ENCODE peak calls at places on chromosome 6, in nine cellular contexts. U is coronary artery, Q is keratinocyte, T is pancreas, C is tibial artery, E is fibroblast of lung, W is Peyer's patch, I is iPS DF 6.9, Y is spleen. S is an unnamed sample.

GRCh38 chr6:157665172-157665571 is 157.9 kb upstream of the SNX9 start:
- DNase-seq in U (no peak), Q (no peak), T (no peak), C (no peak), E (no peak), W (no peak), I (no peak), Y (no peak), S (no peak)

GRCh38 chr6:122286512-122286911 is 112.9 kb upstream of the HSF2 start:
- DNase-seq in U (no peak), Q (no peak), T (no peak), C (no peak), E (no peak), W (no peak), I (no peak), Y (no peak), S (no peak)

GRCh38 chr6:56370591-56371198 is 123.3 kb upstream of the COL21A1 start:
- DNase-seq in U (no peak), Q (peak; percentile 76), T (no peak), C (peak; percentile 56), E (peak; percentile 97), W (no peak), I (no peak), Y (no peak), S (no peak)

GRCh38 chr6:38684904-38685303 is 18.0 kb downstream of the GLO1 start:
- DNase-seq in U (no peak), Q (no peak), T (no peak), C (no peak), E (no peak), W (no peak), I (no peak), Y (no peak), S (no peak)

GRCh38 chr6:78875505-78875904 is 8.2 kb downstream of the IRAK1BP1 start:
- DNase-seq in U (no peak), Q (no peak), T (no peak), C (no peak), E (no peak), W (no peak), I (no peak), Y (no peak), S (no peak)

GRCh38 chr6:89369009-89369408 is 16.5 kb upstream of the UBE2J1 start:
- DNase-seq in U (no peak), Q (no peak), T (peak; percentile 52), C (no peak), E (peak; percentile 59), W (peak; percentile 67), I (no peak), Y (no peak), S (no peak)

GRCh38 chr6:158061361-158061708 is 79.7 kb downstream of the SYNJ2 start:
- DNase-seq in U (no peak), Q (no peak), T (no peak), C (no peak), E (no peak), W (no peak), I (no peak), Y (peak; percentile 62), S (no peak)

GRCh38 chr6:50843842-50844241 is 25.2 kb downstream of the TFAP2B start:
- DNase-seq in U (no peak), Q (no peak), T (no peak), C (no peak), E (no peak), W (no peak), I (no peak), Y (no peak), S (no peak)

GRCh38 chr6:113997106-113997505 is 26.2 kb upstream of the HDAC2 start:
- DNase-seq in U (no peak), Q (no peak), T (no peak), C (no peak), E (peak; percentile 92), W (no peak), I (no peak), Y (no peak), S (no peak)

GRCh38 chr6:55141611-55142010 is 32.7 kb upstream of the HCRTR2 start:
- DNase-seq in U (no peak), Q (no peak), T (no peak), C (no peak), E (no peak), W (no peak), I (no peak), Y (no peak), S (no peak)

GRCh38 chr6:51339728-51340127 is 521.1 kb downstream of the TFAP2B start:
- DNase-seq in U (no peak), Q (no peak), T (no peak), C (no peak), E (no peak), W (no peak), I (peak; percentile 7), Y (no peak), S (no peak)

GRCh38 chr6:107655245-107655644 is 165.3 kb downstream of the SOBP start:
- DNase-seq in U (no peak), Q (no peak), T (no peak), C (no peak), E (no peak), W (no peak), I (no peak), Y (no peak), S (no peak)

GRCh38 chr6:107652526-107653182 is 162.7 kb downstream of the SOBP start:
- DNase-seq in U (no peak), Q (no peak), T (no peak), C (no peak), E (peak; percentile 22), W (no peak), I (no peak), Y (no peak), S (no peak)

GRCh38 chr6:107653183-107653580 is 163.3 kb downstream of the SOBP start:
- DNase-seq in U (no peak), Q (no peak), T (no peak), C (no peak), E (no peak), W (no peak), I (no peak), Y (no peak), S (no peak)

GRCh38 chr6:107654736-107655135 is 164.8 kb downstream of the SOBP start:
- DNase-seq in U (no peak), Q (no peak), T (no peak), C (no peak), E (no peak), W (no peak), I (no peak), Y (no peak), S (no peak)

GRCh38 chr6:107653861-107654394 is 164.0 kb downstream of the SOBP start:
- DNase-seq in U (no peak), Q (no peak), T (no peak), C (no peak), E (peak; percentile 14), W (no peak), I (no peak), Y (no peak), S (no peak)
- H3K27ac ChIP-seq in U (no peak overlapping the region), Q (no peak overlapping the region), T (no peak overlapping the region), C (no peak overlapping the region), E (no peak overlapping the region), W (no peak overlapping the region), I (no peak overlapping the region), Y (no peak overlapping the region), S (no peak overlapping the region)

GRCh38 chr6:34667481-34668238 is 28.9 kb downstream of the ILRUN start:
- DNase-seq in U (no peak), Q (no peak), T (no peak), C (no peak), E (no peak), W (no peak), I (no peak), Y (no peak), S (no peak)
- H3K4me3 ChIP-seq in U (no peak overlapping the region), Q (no peak overlapping the region), T (no peak overlapping the region), C (no peak overlapping the region), E (no peak overlapping the region), W (no peak overlapping the region), I (no peak overlapping the region), Y (no peak overlapping the region), S (no peak overlapping the region)

GRCh38 chr6:131007286-131007685 is 55.8 kb downstream of the EPB41L2 start:
- DNase-seq in U (no peak), Q (no peak), T (no peak), C (no peak), E (no peak), W (no peak), I (no peak), Y (no peak), S (no peak)
- H3K27ac ChIP-seq in U (no peak overlapping the region), Q (no peak overlapping the region), T (no peak overlapping the region), C (no peak overlapping the region), E (no peak overlapping the region), W (no peak overlapping the region), I (no peak overlapping the region), Y (no peak overlapping the region), S (no peak overlapping the region)

DNA sequence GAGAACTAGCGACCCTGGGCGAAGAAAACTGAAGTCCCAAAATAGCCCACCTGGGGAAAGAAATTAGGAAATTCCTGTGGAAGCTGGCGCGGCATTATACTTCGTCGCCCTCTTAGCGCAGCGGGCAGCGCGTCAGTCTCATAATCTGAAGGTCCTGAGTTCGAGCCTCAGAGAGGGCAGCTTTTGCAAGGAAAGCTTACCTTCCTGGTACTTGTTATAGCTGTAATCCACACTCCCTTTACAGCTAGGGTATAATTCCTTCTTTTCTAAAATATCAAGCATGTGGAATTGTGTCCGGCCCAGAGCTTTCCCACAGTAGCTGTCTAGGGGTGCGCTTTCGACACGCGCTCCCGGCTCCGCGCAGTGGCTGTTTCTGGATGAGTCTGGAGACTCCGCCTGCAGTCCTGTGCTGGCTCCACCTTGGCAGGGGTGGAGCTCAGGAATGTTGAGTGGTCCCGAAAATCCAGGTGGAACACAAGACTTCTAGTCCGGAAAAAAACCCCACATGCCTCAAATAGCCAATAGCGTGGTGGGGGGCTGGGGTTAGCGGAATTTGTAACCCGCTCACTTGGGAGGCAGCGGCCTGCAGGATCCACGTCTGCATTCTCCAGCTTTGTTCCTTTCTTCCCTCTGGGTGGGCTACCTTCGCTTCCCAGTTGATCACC is 83.7 kb upstream of the ZNF322 start:
- DNase-seq in U (no peak), Q (no peak), T (no peak), C (no peak), E (peak; percentile 85), W (no peak), I (no peak), Y (no peak), S (no peak)
- H3K4me3 ChIP-seq in U (no peak overlapping the region), Q (peak overlapping the region; percentile 15), T (no peak overlapping the region), C (no peak overlapping the region), E (peak overlapping the region; percentile 17), W (no peak overlapping the region), I (peak overlapping the region; percentile 66), Y (no peak overlapping the region), S (peak overlapping the region; percentile 16)

DNA sequence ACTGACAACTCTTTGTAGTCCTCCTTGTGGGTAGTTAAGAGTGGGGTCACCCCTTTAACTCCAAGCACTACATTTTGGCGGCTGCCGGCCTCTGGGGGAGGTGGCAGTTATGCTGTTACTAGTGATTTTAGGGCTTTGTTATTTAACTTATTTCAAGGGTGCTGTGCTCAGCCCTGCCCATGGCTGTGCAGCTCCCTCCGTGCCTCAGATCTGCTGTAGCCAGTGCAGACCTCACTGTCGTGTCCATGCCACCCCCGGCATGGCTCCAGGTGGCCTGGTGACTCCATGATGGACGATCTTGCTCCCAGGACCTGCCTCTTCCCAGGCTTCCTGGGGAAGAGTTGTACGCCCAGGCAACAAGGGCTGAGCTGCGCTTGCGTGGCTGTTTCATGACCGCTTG is 15.4 kb downstream of the UQCC2 start:
- DNase-seq in U (no peak), Q (no peak), T (no peak), C (no peak), E (no peak), W (no peak), I (no peak), Y (no peak), S (no peak)
- H3K27ac ChIP-seq in U (no peak overlapping the region), Q (peak overlapping the region; percentile 89), T (no peak overlapping the region), C (no peak overlapping the region), E (no peak overlapping the region), W (no peak overlapping the region), I (no peak overlapping the region), Y (peak overlapping the region; percentile 80), S (peak overlapping the region; percentile 60)

S was measured in RWPE2.